ENCODE peak calls at places on chromosomes 5 and 9, in four cellular contexts. X is GM23338, W is HepG2, O is suprapubic skin. B is an unnamed sample.

GRCh38 chr9:134757206-134757975 is 115.8 kb downstream of the COL5A1 start:
- DNase-seq in X (no peak), W (no peak), O (no peak), B (no peak)

GRCh38 chr5:52922384-52922783 is 66.8 kb upstream of the ITGA2 start:
- DNase-seq in X (peak), W (peak), O (no peak), B (no peak)

GRCh38 chr5:124628721-124629596 is 117.5 kb downstream of the ZNF608 start:
- DNase-seq in X (no peak), W (peak), O (peak), B (no peak)

GRCh38 chr9:135515541-135515951 is 5.7 kb upstream of the LCN1 start:
- DNase-seq in X (no peak), W (no peak), O (no peak), B (no peak)

GRCh38 chr5:3225201-3225960 is 370.3 kb upstream of the IRX1 start:
- DNase-seq in X (no peak), W (no peak), O (no peak), B (no peak)

GRCh38 chr9:127244609-127245601 is 19.7 kb upstream of the GARNL3 start:
- DNase-seq in X (peak), W (peak), O (peak), B (peak)

GRCh38 chr5:12661617-12662370 is 757.5 kb upstream of the CTNND2 start:
- DNase-seq in X (peak), W (no peak), O (no peak), B (no peak)

GRCh38 chr5:107863125-107863524 is 192.4 kb upstream of the EFNA5 start:
- DNase-seq in X (no peak), W (no peak), O (no peak), B (no peak)

GRCh38 chr9:7777776-7778175 is 21.8 kb downstream of the DMAC1 start:
- DNase-seq in X (no peak), W (no peak), O (no peak), B (no peak)

GRCh38 chr9:84671651-84672467 is 2.3 kb downstream of the NTRK2 start:
- DNase-seq in X (no peak), W (no peak), O (no peak), B (no peak)

GRCh38 chr5:90390933-90391332 is 18.6 kb downstream of the CETN3 start:
- DNase-seq in X (peak), W (no peak), O (no peak), B (no peak)

GRCh38 chr5:50767588-50767987 is 101.2 kb downstream of the PARP8 start:
- DNase-seq in X (no peak), W (no peak), O (no peak), B (no peak)

GRCh38 chr9:19975499-19975898 is 186.7 kb upstream of the SLC24A2 start:
- DNase-seq in X (no peak), W (no peak), O (no peak), B (no peak)

GRCh38 chr5:133751846-133752245 is 139.5 kb upstream of the FSTL4 start:
- DNase-seq in X (no peak), W (no peak), O (no peak), B (no peak)

GRCh38 chr5:73531356-73531755 is 33.1 kb downstream of the BTF3 start:
- DNase-seq in X (no peak), W (no peak), O (no peak), B (no peak)

GRCh38 chr9:108052431-108053080 is 563.0 kb upstream of the KLF4 start:
- DNase-seq in X (peak), W (no peak), O (no peak), B (no peak)

GRCh38 chr5:11658341-11658740 is 245.9 kb downstream of the CTNND2 start:
- DNase-seq in X (no peak), W (no peak), O (no peak), B (no peak)

GRCh38 chr5:112682621-112683061 is 55.0 kb upstream of the APC start:
- DNase-seq in X (no peak), W (no peak), O (no peak), B (no peak)

GRCh38 chr5:116144103-116144502 is 59.3 kb downstream of the COMMD10 start:
- DNase-seq in X (no peak), W (no peak), O (no peak), B (no peak)

GRCh38 chr5:66680227-66680626 is 84.0 kb downstream of the MAST4 start:
- DNase-seq in X (peak), W (no peak), O (no peak), B (no peak)

GRCh38 chr5:151799407-151799806 is 27.7 kb downstream of the G3BP1 start:
- DNase-seq in X (no peak), W (no peak), O (no peak), B (no peak)

GRCh38 chr5:145130996-145131395 is 704.1 kb downstream of the PRELID2 start:
- DNase-seq in X (peak), W (no peak), O (no peak), B (no peak)

GRCh38 chr5:164203581-164204225 is 698.3 kb downstream of the MAT2B start:
- DNase-seq in X (no peak), W (no peak), O (no peak), B (no peak)

GRCh38 chr9:71036501-71036900 is 84.9 kb downstream of the TRPM3 start:
- DNase-seq in X (no peak), W (peak), O (no peak), B (no peak)

GRCh38 chr5:65020492-65020891 is 251.8 kb downstream of the CWC27 start:
- DNase-seq in X (no peak), W (no peak), O (no peak), B (no peak)

GRCh38 chr9:12818431-12819000 is 43.7 kb downstream of the LURAP1L start:
- DNase-seq in X (peak), W (no peak), O (peak), B (no peak)

GRCh38 chr5:168681556-168682183 is 102.5 kb upstream of the PANK3 start:
- DNase-seq in X (no peak), W (peak), O (no peak), B (no peak)

GRCh38 chr5:107979272-107979671 is 308.5 kb upstream of the EFNA5 start:
- DNase-seq in X (no peak), W (no peak), O (no peak), B (no peak)

GRCh38 chr5:168085321-168086040 is 206.0 kb upstream of the WWC1 start:
- DNase-seq in X (no peak), W (no peak), O (no peak), B (peak)

GRCh38 chr5:74149395-74149794 is 491.1 kb downstream of the ENC1 start:
- DNase-seq in X (no peak), W (no peak), O (no peak), B (no peak)

GRCh38 chr9:123090956-123091355 is 57.5 kb downstream of the GPR21 start:
- DNase-seq in X (no peak), W (no peak), O (no peak), B (no peak)

GRCh38 chr5:177113566-177114424 is 19.8 kb upstream of the NSD1 start:
- DNase-seq in X (peak), W (peak), O (peak), B (peak)

GRCh38 chr5:149240354-149240998 is 31.2 kb upstream of the AFAP1L1 start:
- DNase-seq in X (no peak), W (no peak), O (no peak), B (no peak)

GRCh38 chr9:80158150-80158549 is 586.4 kb downstream of the TLE4 start:
- DNase-seq in X (no peak), W (no peak), O (no peak), B (no peak)

GRCh38 chr9:129964901-129965734 is 77.9 kb downstream of the FNBP1 start:
- DNase-seq in X (peak), W (no peak), O (no peak), B (peak)

GRCh38 chr5:142684508-142685031 is 1.3 kb downstream of the FGF1 start:
- DNase-seq in X (peak), W (no peak), O (no peak), B (no peak)

GRCh38 chr5:14306415-14306814 is 163.3 kb downstream of the TRIO start:
- DNase-seq in X (no peak), W (no peak), O (no peak), B (no peak)

GRCh38 chr9:131738838-131739191 is 1.1 kb downstream of the RAPGEF1 start:
- DNase-seq in X (peak), W (no peak), O (no peak), B (no peak)

GRCh38 chr9:131737426-131737825 is 2.5 kb downstream of the RAPGEF1 start:
- DNase-seq in X (no peak), W (no peak), O (no peak), B (no peak)

GRCh38 chr9:131739988-131740648 is at the start of gene RAPGEF1:
- DNase-seq in X (peak), W (no peak), O (peak), B (no peak)

GRCh38 chr9:131739192-131739961 is 499 bp downstream of the RAPGEF1 start:
- DNase-seq in X (peak), W (no peak), O (no peak), B (no peak)

GRCh38 chr9:131738293-131738692 is 1.6 kb downstream of the RAPGEF1 start:
- DNase-seq in X (no peak), W (no peak), O (no peak), B (no peak)
- TF ChIP-seq POLR2AphosphoS5 in X (no peak), W (no peak), O (no peak), B (no peak)

GRCh38 chr5:59275537-59276276 is 617.8 kb downstream of the PDE4D start:
- DNase-seq in X (peak), W (no peak), O (no peak), B (no peak)

GRCh38 chr5:59274130-59274529 is 619.4 kb downstream of the PDE4D start:
- DNase-seq in X (no peak), W (no peak), O (no peak), B (no peak)

GRCh38 chr5:59275170-59275536 is 618.4 kb downstream of the PDE4D start:
- DNase-seq in X (no peak), W (no peak), O (no peak), B (no peak)

GRCh38 chr5:59276886-59277514 is 616.5 kb downstream of the PDE4D start:
- DNase-seq in X (no peak), W (no peak), O (no peak), B (no peak)

DNA sequence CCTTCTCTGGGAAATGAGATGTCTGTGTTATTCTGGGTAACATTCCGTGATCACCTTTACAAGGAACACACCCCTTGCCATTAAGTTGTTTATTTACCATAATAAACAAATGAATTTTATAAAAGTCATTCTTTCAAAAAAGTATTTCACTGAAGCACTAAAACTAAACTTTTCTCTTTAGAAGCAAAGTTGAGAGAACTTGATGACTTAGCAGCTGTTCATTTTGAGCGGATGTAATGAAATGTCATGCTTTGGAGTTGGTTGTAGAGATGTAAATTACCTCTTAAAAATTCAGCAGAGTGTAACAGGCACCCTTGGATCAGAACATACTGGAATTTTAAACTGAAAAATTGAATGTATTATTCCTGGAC is 617.3 kb downstream of the PDE4D start:
- DNase-seq in X (no peak), W (no peak), O (no peak), B (peak)
- H3K27ac ChIP-seq in X (no peak), W (no peak), O (peak), B (peak)

DNA sequence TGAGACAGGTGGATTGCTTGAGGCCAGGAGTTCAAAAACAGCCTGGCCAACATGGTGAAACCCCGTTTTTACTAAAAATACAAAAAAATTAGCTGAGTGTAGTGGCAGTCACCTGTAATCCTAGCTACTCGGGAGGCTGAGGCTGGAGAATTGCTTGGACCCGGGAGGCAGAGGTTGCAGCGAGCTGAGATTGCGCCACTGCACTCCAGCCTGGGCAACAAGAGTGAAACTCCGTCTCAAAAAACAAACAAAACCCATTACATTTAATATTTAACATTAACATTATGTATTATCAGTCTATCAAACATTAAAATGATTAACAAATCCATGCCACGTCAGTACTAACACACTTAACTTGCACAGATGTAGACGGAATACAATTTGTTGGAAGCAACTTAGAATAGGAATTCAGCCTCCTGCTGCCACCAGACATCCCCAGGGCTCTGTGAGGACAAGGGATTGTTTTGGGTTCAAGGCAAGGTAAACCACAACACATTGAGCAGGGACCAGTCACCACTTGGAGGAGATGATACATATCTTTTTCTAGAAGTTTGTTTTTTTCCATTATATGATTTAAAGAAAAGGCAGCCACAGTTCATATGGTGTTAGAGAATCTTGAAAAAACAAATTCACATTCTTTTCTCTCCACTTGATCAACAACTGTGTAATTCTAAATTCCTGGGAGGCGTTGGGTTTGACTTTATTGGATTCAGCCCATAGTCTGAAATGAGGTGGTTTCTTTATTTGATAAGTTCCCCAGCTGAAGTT is 104.1 kb upstream of the BASP1 start:
- DNase-seq in X (no peak), W (no peak), O (no peak), B (no peak)
- TF ChIP-seq POLR2AphosphoS5 in X (no peak), W (no peak), O (no peak), B (no peak)

DNA sequence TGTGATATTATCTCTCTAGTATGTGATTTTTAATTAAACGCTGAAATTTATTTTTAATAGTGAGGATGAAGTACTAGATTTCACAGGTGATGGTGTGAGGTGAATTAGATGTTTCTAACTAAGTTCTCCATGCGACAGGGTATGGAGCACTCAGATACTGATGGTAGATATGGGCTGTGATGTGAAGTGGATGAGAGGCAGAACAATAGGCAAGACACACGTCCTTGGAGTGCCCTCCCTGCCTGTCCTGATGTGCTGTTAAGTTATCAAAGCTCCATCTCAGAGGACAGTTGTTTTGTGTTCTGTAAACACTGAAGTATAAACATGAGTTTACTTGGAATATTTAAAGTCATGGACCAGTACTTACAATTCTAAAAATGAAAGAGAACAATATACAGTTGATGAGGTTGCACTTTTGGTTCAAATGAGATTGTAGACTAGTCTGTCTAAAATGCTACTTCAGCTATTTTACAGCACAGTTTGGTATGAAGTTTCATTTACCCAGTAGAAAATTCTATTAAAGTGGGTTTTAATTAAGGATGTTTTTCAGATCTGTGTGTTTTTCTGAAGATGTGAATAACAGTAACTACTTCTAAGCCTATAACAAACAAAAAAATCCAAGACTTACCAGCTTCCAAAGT is 64.2 kb downstream of the C7 start:
- DNase-seq in X (no peak), W (no peak), O (no peak), B (no peak)
- H3K27ac ChIP-seq in X (no peak), W (no peak), O (no peak), B (no peak)

GRCh38 chr5:159453209-159453608 is 122.9 kb upstream of the IL12B start:
- DNase-seq in X (no peak), W (no peak), O (no peak), B (no peak)

GRCh38 chr5:159452480-159453167 is 122.3 kb upstream of the IL12B start:
- DNase-seq in X (no peak), W (no peak), O (no peak), B (no peak)

GRCh38 chr5:159449925-159450324 is 119.6 kb upstream of the IL12B start:
- DNase-seq in X (no peak), W (no peak), O (no peak), B (no peak)

GRCh38 chr5:159450417-159450816 is 120.1 kb upstream of the IL12B start:
- DNase-seq in X (no peak), W (no peak), O (no peak), B (no peak)

DNA sequence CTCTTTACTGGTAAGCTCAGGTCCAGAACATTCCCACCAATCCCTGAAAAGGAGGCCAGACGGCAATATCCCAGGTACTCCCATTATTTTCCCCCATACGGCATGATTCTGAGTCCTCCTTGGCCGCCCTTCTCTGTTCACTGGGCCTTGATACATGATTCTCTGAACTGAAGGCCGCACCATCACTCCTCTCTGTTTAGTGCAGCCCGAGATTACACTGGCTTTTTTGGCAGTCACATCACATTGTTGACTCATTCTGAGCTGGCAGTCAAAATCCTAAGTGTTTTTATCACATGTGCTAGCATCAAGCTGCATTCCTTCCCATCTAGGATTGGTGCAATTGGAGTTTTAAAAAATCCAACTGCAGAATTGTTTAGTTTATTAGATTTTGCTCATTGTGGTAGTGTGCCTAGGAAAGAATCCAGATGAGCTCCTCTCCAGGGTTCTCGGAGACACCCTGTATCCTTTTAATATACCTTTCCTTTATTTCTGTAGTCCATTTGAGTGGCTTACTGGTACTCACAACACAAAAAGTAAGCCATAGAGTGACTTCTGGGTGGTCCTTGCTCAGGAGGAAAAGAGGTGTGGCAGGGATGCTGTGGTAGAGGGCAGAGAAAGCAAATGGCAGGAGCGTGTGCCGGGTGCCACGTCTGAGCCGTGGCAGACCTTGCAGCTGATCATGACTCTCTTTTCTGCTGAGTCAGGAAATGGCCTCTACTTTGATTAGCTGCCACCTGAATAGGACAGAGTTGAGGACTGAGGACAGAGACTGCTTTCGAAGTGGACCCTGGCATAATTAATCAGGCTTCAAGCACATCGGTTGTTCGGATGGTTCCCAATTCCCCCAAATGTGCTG is 121.1 kb upstream of the IL12B start:
- DNase-seq in X (no peak), W (no peak), O (no peak), B (no peak)
- TF ChIP-seq POLR2AphosphoS5 in X (no peak), W (no peak), O (no peak), B (no peak)

GRCh38 chr9:14247577-14247976 is 66.4 kb downstream of the NFIB start:
- DNase-seq in X (no peak), W (no peak), O (no peak), B (no peak)

GRCh38 chr9:14250779-14251145 is 63.2 kb downstream of the NFIB start:
- DNase-seq in X (no peak), W (no peak), O (no peak), B (no peak)

GRCh38 chr9:14248149-14248548 is 65.8 kb downstream of the NFIB start:
- DNase-seq in X (no peak), W (no peak), O (no peak), B (no peak)

GRCh38 chr9:14249527-14249926 is 64.4 kb downstream of the NFIB start:
- DNase-seq in X (no peak), W (no peak), O (no peak), B (no peak)

GRCh38 chr9:14251146-14252071 is 62.5 kb downstream of the NFIB start:
- DNase-seq in X (peak), W (peak), O (peak), B (no peak)
- H3K27ac ChIP-seq in X (peak), W (no peak), O (peak), B (no peak)

GRCh38 chr5:120306331-120306730 is 157.8 kb upstream of the PRR16 start:
- DNase-seq in X (no peak), W (no peak), O (no peak), B (no peak)

GRCh38 chr5:120298981-120299380 is 165.1 kb upstream of the PRR16 start:
- DNase-seq in X (no peak), W (no peak), O (no peak), B (no peak)

DNA sequence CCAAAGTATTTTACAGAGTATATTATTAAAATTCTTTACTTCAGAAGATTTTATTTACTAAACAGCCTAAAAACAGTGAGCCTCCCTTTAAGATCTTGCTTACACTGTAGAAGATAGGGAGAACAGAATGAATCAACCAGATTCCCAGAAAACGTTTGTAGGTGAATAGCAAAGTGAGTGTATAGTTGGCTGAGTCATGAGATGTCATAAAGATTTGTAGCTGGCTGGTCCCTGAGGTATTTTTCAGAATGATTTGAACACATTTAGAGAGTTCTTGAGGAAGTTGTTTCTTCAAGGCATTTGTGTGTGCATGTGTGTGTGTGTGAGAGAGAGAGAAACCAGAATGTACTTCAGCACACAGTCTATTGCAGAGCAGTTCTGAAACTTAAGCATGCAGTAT is 159.4 kb upstream of the PRR16 start:
- DNase-seq in X (no peak), W (no peak), O (no peak), B (no peak)
- TF ChIP-seq POLR2AphosphoS5 in X (no peak), W (no peak), O (no peak), B (no peak)

GRCh38 chr5:132504746-132505145 is 14.2 kb upstream of the IRF1 start:
- DNase-seq in X (no peak), W (peak), O (no peak), B (no peak)
- H3K27ac ChIP-seq in X (no peak), W (peak), O (no peak), B (no peak)